ENCODE peak calls at places on chromosomes 5 and 9, in eight cellular contexts. M, Z, V, H, W, U, K and X are unnamed samples.

GRCh38 chr9:118522093-118523028 is 818.2 kb downstream of the TLR4 start:
- DNase-seq in H (peak; percentile 61), K (peak; percentile 78), V (peak; percentile 61), W (no peak), M (peak; percentile 18), Z (no peak), U (peak; percentile 30), X (peak; percentile 2)

GRCh38 chr9:86281577-86282076 is 711 bp downstream of the ISCA1 start:
- DNase-seq in W (no peak), Z (no peak), H (no peak), M (peak; percentile 51), U (no peak), V (no peak), K (no peak), X (no peak)

GRCh38 chr5:149895416-149896345 is 48.9 kb downstream of the PDE6A start:
- DNase-seq in K (no peak), U (peak; percentile 64), M (no peak), H (no peak), W (no peak), Z (no peak), V (peak; percentile 28), X (no peak)

GRCh38 chr5:52840286-52841050 is 52.8 kb downstream of the ITGA1 start:
- DNase-seq in K (no peak), Z (no peak), H (no peak), U (peak; percentile 69), M (no peak), V (peak; percentile 74), W (no peak), X (no peak)

GRCh38 chr9:130939405-130939941 is 426 bp upstream of the FIBCD1 start:
- DNase-seq in W (no peak), M (no peak), H (no peak), U (peak; percentile 54), Z (no peak), K (no peak), V (no peak), X (no peak)

GRCh38 chr5:9691261-9691660 is 61.1 kb upstream of the TAS2R1 start:
- DNase-seq in W (no peak), M (no peak), K (no peak), V (no peak), H (no peak), Z (no peak), U (peak; percentile 28), X (no peak)

GRCh38 chr5:1810581-1811101 is 9.4 kb downstream of the NDUFS6 start:
- DNase-seq in M (no peak), K (no peak), U (no peak), W (no peak), Z (no peak), V (no peak), H (no peak), X (no peak)

GRCh38 chr5:95892784-95893354 is 68.8 kb downstream of the ELL2 start:
- DNase-seq in W (peak; percentile 34), Z (peak; percentile 48), H (peak; percentile 51), U (peak; percentile 54), V (peak; percentile 60), K (no peak), M (no peak), X (no peak)

GRCh38 chr9:137429974-137430722 is 7.0 kb downstream of the NOXA1 start:
- DNase-seq in W (no peak), H (no peak), Z (peak; percentile 75), V (no peak), K (no peak), M (peak; percentile 14), U (no peak), X (no peak)

GRCh38 chr9:71624728-71625127 is 143.6 kb downstream of the CEMIP2 start:
- DNase-seq in K (no peak), W (no peak), Z (no peak), M (no peak), V (no peak), U (no peak), H (no peak), X (no peak)

GRCh38 chr5:64384761-64385160 is 121.1 kb upstream of the RGS7BP start:
- DNase-seq in W (no peak), V (peak; percentile 55), Z (no peak), M (no peak), H (peak; percentile 12), K (no peak), U (peak; percentile 13), X (no peak)

GRCh38 chr5:1783214-1783551 is 16.5 kb downstream of the MRPL36 start:
- DNase-seq in U (no peak), W (no peak), H (peak; percentile 18), Z (no peak), K (no peak), M (no peak), V (no peak), X (no peak)

GRCh38 chr5:104267282-104268015 is 704.9 kb upstream of the NUDT12 start:
- DNase-seq in M (no peak), H (no peak), K (no peak), U (no peak), W (no peak), V (no peak), Z (no peak), X (no peak)

GRCh38 chr9:17398351-17398750 is 180.5 kb upstream of the SH3GL2 start:
- DNase-seq in U (peak; percentile 3), M (no peak), W (no peak), V (no peak), K (no peak), Z (no peak), H (peak; percentile 87), X (no peak)

GRCh38 chr5:96483878-96484277 is 50.8 kb upstream of the PCSK1 start:
- DNase-seq in M (no peak), W (no peak), U (peak; percentile 58), H (peak; percentile 51), K (peak; percentile 5), Z (no peak), V (peak; percentile 58), X (peak; percentile 74)

GRCh38 chr5:140855772-140856674 is at the start of gene PCDHA10:
- DNase-seq in M (no peak), Z (no peak), H (peak; percentile 1), W (no peak), V (no peak), K (no peak), U (no peak), X (no peak)

GRCh38 chr5:176489077-176489476 is 40.9 kb downstream of the FAF2 start:
- DNase-seq in M (no peak), Z (no peak), K (no peak), V (no peak), W (no peak), U (no peak), H (no peak), X (no peak)

GRCh38 chr9:130845901-130846381 is 10.9 kb downstream of the ABL1 start:
- DNase-seq in V (peak; percentile 86), U (peak; percentile 84), K (no peak), Z (no peak), M (no peak), W (no peak), H (peak; percentile 89), X (no peak)

GRCh38 chr5:107563957-107564544 is 106.7 kb downstream of the EFNA5 start:
- DNase-seq in U (no peak), K (no peak), H (no peak), Z (no peak), W (peak; percentile 89), M (no peak), V (no peak), X (peak; percentile 37)

GRCh38 chr5:58094031-58094430 is 365.9 kb downstream of the PLK2 start:
- DNase-seq in Z (no peak), M (no peak), W (no peak), V (peak; percentile 69), H (no peak), K (peak; percentile 57), U (peak; percentile 44), X (no peak)

GRCh38 chr5:174503461-174504265 is 220.7 kb upstream of the MSX2 start:
- DNase-seq in U (peak; percentile 77), H (peak; percentile 68), W (no peak), K (no peak), M (no peak), Z (peak; percentile 63), V (peak; percentile 82), X (no peak)

GRCh38 chr9:90365646-90366045 is 277.0 kb downstream of the DIRAS2 start:
- DNase-seq in M (peak; percentile 49), H (no peak), K (no peak), V (no peak), Z (no peak), W (no peak), U (no peak), X (no peak)

GRCh38 chr5:50593681-50594080 is 72.8 kb upstream of the PARP8 start:
- DNase-seq in M (no peak), W (no peak), K (no peak), Z (no peak), H (no peak), V (no peak), U (peak; percentile 5), X (no peak)

GRCh38 chr9:99720455-99721050 is 101.1 kb upstream of the NR4A3 start:
- DNase-seq in M (no peak), U (peak; percentile 41), K (peak; percentile 23), V (peak; percentile 39), H (peak; percentile 44), Z (no peak), W (no peak), X (no peak)